ENCODE peak calls at places on chromosome 1, in eight cellular contexts. C is tibial artery, M is PC-3, L is Panc1, H is heart left ventricle, S is lower lobe of right lung, A is A673, E is cardiac muscle cell. K is an unnamed sample. For H3K4me1, the result is how much of the 10 kb centered on the place peaks cover.

GRCh38 chr1:220124542-220124941 is 30.6 kb downstream of the IARS2 start:
- DNase-seq in C (no peak), M (no peak), L (no peak), H (no peak), S (no peak), A (no peak), E (no peak), K (no peak)

GRCh38 chr1:14366361-14367018 is 232.0 kb upstream of the KAZN start:
- DNase-seq in C (no peak), M (no peak), L (no peak), H (peak), S (no peak), A (peak), E (peak), K (no peak)

GRCh38 chr1:231390071-231390470 is 32.0 kb downstream of the EGLN1 start:
- DNase-seq in C (no peak), M (peak), L (no peak), H (no peak), S (no peak), A (no peak), E (no peak), K (no peak)

GRCh38 chr1:180233191-180234011 is 3.3 kb downstream of the LHX4 start:
- DNase-seq in C (peak), M (no peak), L (no peak), H (no peak), S (no peak), A (no peak), E (no peak), K (no peak)

GRCh38 chr1:27538793-27539192 is 48.8 kb upstream of the WASF2 start:
- DNase-seq in C (no peak), M (peak), L (no peak), H (no peak), S (no peak), A (no peak), E (no peak), K (no peak)

GRCh38 chr1:91533625-91534024 is 33.0 kb downstream of the CDC7 start:
- DNase-seq in C (no peak), M (no peak), L (no peak), H (no peak), S (no peak), A (no peak), E (no peak), K (no peak)

GRCh38 chr1:101526813-101527212 is 290.0 kb downstream of the S1PR1 start:
- DNase-seq in C (no peak), M (no peak), L (no peak), H (no peak), S (no peak), A (no peak), E (peak), K (no peak)

GRCh38 chr1:175822575-175822974 is 79.2 kb upstream of the TNR start:
- DNase-seq in C (no peak), M (peak), L (no peak), H (no peak), S (no peak), A (no peak), E (no peak), K (no peak)

GRCh38 chr1:201259476-201260235 is 23.6 kb upstream of the PKP1 start:
- DNase-seq in C (no peak), M (no peak), L (no peak), H (no peak), S (no peak), A (no peak), E (no peak), K (no peak)

GRCh38 chr1:212685429-212685828 is 14.2 kb downstream of the BATF3 start:
- DNase-seq in C (no peak), M (no peak), L (no peak), H (no peak), S (no peak), A (no peak), E (no peak), K (no peak)

GRCh38 chr1:3902546-3902945 is 2.5 kb upstream of the C1orf174 start:
- DNase-seq in C (no peak), M (no peak), L (no peak), H (no peak), S (peak), A (no peak), E (no peak), K (no peak)

GRCh38 chr1:200075522-200075921 is 48.0 kb downstream of the NR5A2 start:
- DNase-seq in C (no peak), M (no peak), L (no peak), H (peak), S (no peak), A (peak), E (peak), K (no peak)

GRCh38 chr1:111507411-111508201 is 4.2 kb upstream of the ADORA3 start:
- DNase-seq in C (peak), M (peak), L (no peak), H (peak), S (peak), A (no peak), E (peak), K (peak)

GRCh38 chr1:30371179-30371788 is 352.1 kb downstream of the MATN1 start:
- DNase-seq in C (peak), M (no peak), L (no peak), H (no peak), S (no peak), A (no peak), E (no peak), K (peak)

GRCh38 chr1:215835951-215836350 is 268.8 kb downstream of the KCTD3 start:
- DNase-seq in C (no peak), M (peak), L (no peak), H (no peak), S (no peak), A (no peak), E (no peak), K (no peak)

GRCh38 chr1:201648911-201649775 is 110.2 kb downstream of the NAV1 start:
- DNase-seq in C (peak), M (no peak), L (no peak), H (no peak), S (no peak), A (peak), E (peak), K (no peak)

GRCh38 chr1:90899263-90899662 is 122.6 kb downstream of the ZNF644 start:
- DNase-seq in C (no peak), M (no peak), L (no peak), H (no peak), S (no peak), A (no peak), E (no peak), K (no peak)

GRCh38 chr1:41380979-41381690 is 19.9 kb downstream of the FOXO6 start:
- DNase-seq in C (peak), M (no peak), L (no peak), H (no peak), S (no peak), A (peak), E (no peak), K (peak)

GRCh38 chr1:231918239-231919015 is 291.8 kb downstream of the DISC1 start:
- DNase-seq in C (no peak), M (peak), L (no peak), H (no peak), S (no peak), A (no peak), E (no peak), K (no peak)

GRCh38 chr1:205665216-205665757 is 15.0 kb downstream of the SLC45A3 start:
- DNase-seq in C (no peak), M (no peak), L (no peak), H (no peak), S (no peak), A (no peak), E (no peak), K (no peak)
- H3K4me1 ChIP-seq in C (under half), M (half or more), L (under half), H (under half), S (under half), A (under half), E (under half), K (under half)

GRCh38 chr1:165847486-165847885 is 20.1 kb downstream of the UCK2 start:
- DNase-seq in C (no peak), M (no peak), L (no peak), H (no peak), S (no peak), A (no peak), E (no peak), K (no peak)

GRCh38 chr1:165851034-165851658 is 23.7 kb downstream of the UCK2 start:
- DNase-seq in C (no peak), M (peak), L (no peak), H (no peak), S (no peak), A (no peak), E (no peak), K (no peak)

GRCh38 chr1:165852896-165853295 is 25.5 kb downstream of the UCK2 start:
- DNase-seq in C (no peak), M (no peak), L (no peak), H (no peak), S (no peak), A (no peak), E (no peak), K (no peak)

GRCh38 chr1:165845992-165846748 is 18.8 kb downstream of the UCK2 start:
- DNase-seq in C (no peak), M (no peak), L (no peak), H (no peak), S (no peak), A (no peak), E (no peak), K (no peak)

DNA sequence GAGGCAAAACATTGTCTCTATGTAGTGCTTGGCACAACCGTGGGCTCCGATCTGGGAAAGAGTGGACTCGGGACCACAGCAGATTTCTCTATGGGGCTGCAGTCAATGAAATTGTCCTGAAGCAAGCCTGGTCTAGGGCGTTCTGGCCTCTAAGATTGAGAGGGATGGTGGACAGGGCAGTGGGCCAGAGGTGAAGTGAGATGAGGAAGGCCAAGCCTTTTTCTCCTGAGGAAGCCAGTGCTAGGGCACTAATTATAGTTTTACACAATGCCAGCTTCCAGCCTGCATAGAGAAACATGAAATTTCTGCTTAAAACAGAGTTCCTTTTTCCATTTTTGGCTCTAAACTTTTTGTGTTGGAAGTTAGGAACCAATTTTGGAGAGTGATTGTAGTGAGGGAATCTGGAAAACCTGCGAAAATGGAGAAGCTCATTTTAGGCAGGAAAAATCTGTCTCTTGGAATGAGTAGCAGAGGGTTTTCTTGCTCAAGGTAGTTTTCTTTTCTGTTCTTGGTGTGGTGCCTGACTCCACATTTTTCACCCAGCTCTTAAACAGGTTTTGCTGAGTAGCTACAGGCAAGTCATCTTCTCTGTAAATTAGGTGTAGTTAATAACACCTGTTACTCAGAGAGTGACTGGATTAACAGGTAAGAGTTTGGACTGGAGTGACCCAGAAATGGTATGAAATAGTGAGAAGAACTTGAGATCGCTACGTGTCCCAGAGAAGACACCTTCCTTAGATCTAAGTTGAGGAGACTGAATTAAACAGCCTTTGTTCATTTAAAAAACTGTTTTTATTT is 22.1 kb downstream of the UCK2 start:
- DNase-seq in C (no peak), M (no peak), L (no peak), H (no peak), S (no peak), A (no peak), E (no peak), K (no peak)
- H3K27ac ChIP-seq in C (no peak), M (no peak), L (no peak), H (no peak), S (no peak), A (no peak), E (no peak), K (no peak)

GRCh38 chr1:19062258-19063029 is 106.0 kb upstream of the IFFO2 start:
- DNase-seq in C (no peak), M (no peak), L (no peak), H (no peak), S (no peak), A (no peak), E (no peak), K (no peak)
- H3K4me1 ChIP-seq in C (under half), M (under half), L (under half), H (under half), S (under half), A (under half), E (under half), K (under half)

GRCh38 chr1:42433324-42433860 is 22.4 kb downstream of the ZMYND12 start:
- DNase-seq in C (no peak), M (no peak), L (no peak), H (no peak), S (no peak), A (no peak), E (peak), K (no peak)
- H3K27ac ChIP-seq in C (no peak), M (no peak), L (no peak), H (no peak), S (no peak), A (no peak), E (peak), K (no peak)

GRCh38 chr1:32769524-32770220 is 47.5 kb downstream of the YARS1 start:
- DNase-seq in C (no peak), M (peak), L (no peak), H (no peak), S (peak), A (no peak), E (no peak), K (no peak)
- H3K4me1 ChIP-seq in C (under half), M (under half), L (half or more), H (under half), S (half or more), A (under half), E (under half), K (under half)

DNA sequence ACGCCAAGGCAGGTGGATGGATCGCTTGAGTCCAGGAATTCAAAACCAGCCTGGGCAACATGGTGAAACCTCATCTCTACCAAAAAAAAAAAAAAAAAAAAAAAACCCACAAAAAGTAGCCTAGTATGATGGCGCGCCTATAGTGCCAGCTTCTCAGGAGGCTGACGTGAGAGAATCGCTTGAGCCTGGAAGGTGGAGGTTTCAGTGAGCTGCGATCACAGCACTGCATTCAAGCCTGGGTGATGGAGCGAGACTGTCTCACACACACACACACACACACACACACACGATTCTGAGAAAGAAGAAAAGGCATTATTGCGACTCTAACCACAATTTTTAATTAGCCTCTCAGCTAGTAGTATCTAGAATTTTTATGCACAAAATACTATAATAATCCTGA is 86.5 kb downstream of the RASAL2 start:
- DNase-seq in C (no peak), M (no peak), L (no peak), H (no peak), S (no peak), A (no peak), E (no peak), K (no peak)
- H3K27ac ChIP-seq in C (no peak), M (no peak), L (no peak), H (no peak), S (no peak), A (no peak), E (no peak), K (no peak)

GRCh38 chr1:58884706-58885661 is 101.1 kb upstream of the JUN start:
- DNase-seq in C (no peak), M (peak), L (no peak), H (no peak), S (no peak), A (no peak), E (peak), K (no peak)
- H3K4me1 ChIP-seq in C (half or more), M (half or more), L (under half), H (under half), S (half or more), A (under half), E (under half), K (under half)

GRCh38 chr1:52553372-52554266 is 727 bp upstream of the TUT4 start:
- DNase-seq in C (peak), M (peak), L (no peak), H (peak), S (peak), A (peak), E (peak), K (peak)

GRCh38 chr1:52552236-52552504 is 722 bp downstream of the TUT4 start:
- DNase-seq in C (no peak), M (peak), L (no peak), H (peak), S (peak), A (peak), E (peak), K (no peak)

GRCh38 chr1:52552505-52553371 is at the start of gene TUT4:
- DNase-seq in C (peak), M (peak), L (no peak), H (peak), S (peak), A (peak), E (peak), K (no peak)

GRCh38 chr1:52554756-52555155 is 1.9 kb upstream of the TUT4 start:
- DNase-seq in C (no peak), M (no peak), L (no peak), H (no peak), S (no peak), A (no peak), E (no peak), K (no peak)

DNA sequence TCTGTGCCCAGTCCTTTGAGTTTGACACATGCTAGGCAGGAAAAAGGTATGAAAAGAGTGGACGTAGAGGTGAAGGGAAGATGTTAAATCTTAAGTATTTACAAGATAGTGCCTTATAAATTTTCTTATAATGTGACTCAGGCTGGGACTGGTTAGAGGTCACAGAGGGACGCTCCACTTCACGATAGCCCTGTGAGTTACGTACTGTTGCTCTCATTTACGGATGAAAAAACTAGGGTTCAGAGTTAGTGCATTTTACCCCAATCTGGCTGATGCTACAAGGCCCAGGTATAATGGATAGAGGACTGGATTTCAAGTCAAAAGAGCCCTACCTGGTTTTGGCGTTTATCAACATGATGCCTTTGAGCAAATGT is 1.4 kb upstream of the TUT4 start:
- DNase-seq in C (no peak), M (no peak), L (no peak), H (no peak), S (no peak), A (no peak), E (peak), K (no peak)
- H3K27ac ChIP-seq in C (no peak), M (no peak), L (peak), H (peak), S (no peak), A (no peak), E (peak), K (peak)

GRCh38 chr1:43799656-43800629 is 92.6 kb downstream of the ST3GAL3 start:
- DNase-seq in C (no peak), M (no peak), L (no peak), H (no peak), S (no peak), A (peak), E (no peak), K (no peak)
- H3K4me1 ChIP-seq in C (under half), M (under half), L (under half), H (under half), S (under half), A (under half), E (under half), K (under half)